ENCODE peak calls at places on chromosomes 7 and 10, in ten cellular contexts. B is PC-3, N is fibroblast of lung, V is OCI-LY7, G is astrocyte, C is SK-N-SH, J is GM23248, P is HCT116, R is mammary epithelial cell, F is neural progenitor cell. Q is an unnamed sample. For H3K36me3 and H3K79me2, the result is how much of the 10 kb centered on the place peaks cover.

GRCh38 chr7:2195403-2196246 is 37.1 kb downstream of the MAD1L1 start:
- DNase-seq in B (no peak), N (no peak), V (no peak), G (no peak), C (no peak), J (no peak), P (no peak), R (no peak), F (no peak), Q (peak)

GRCh38 chr7:1913290-1914282 is 243.5 kb downstream of the ELFN1 start:
- DNase-seq in B (no peak), N (no peak), V (no peak), G (no peak), C (no peak), J (no peak), P (no peak), R (no peak), F (no peak), Q (no peak)

GRCh38 chr7:101691822-101692384 is 62.8 kb upstream of the MYL10 start:
- DNase-seq in B (no peak), N (no peak), V (no peak), G (no peak), C (no peak), J (no peak), P (no peak), R (no peak), F (peak), Q (peak)

GRCh38 chr7:64794171-64794844 is at the start of gene ZNF138:
- DNase-seq in B (peak), N (peak), V (peak), G (peak), C (peak), J (peak), P (peak), R (peak), F (peak), Q (peak)

GRCh38 chr7:29976673-29977072 is 12.9 kb downstream of the SCRN1 start:
- DNase-seq in B (no peak), N (peak), V (no peak), G (peak), C (no peak), J (no peak), P (no peak), R (peak), F (no peak), Q (no peak)

GRCh38 chr10:64090865-64091264 is 569.7 kb downstream of the REEP3 start:
- DNase-seq in B (peak), N (no peak), V (no peak), G (no peak), C (no peak), J (no peak), P (no peak), R (no peak), F (no peak), Q (no peak)

GRCh38 chr7:16492513-16493062 is 27.1 kb upstream of the SOSTDC1 start:
- DNase-seq in B (peak), N (peak), V (no peak), G (peak), C (no peak), J (no peak), P (no peak), R (peak), F (no peak), Q (no peak)

GRCh38 chr10:497898-498451 is 191.5 kb downstream of the DIP2C start:
- DNase-seq in B (no peak), N (no peak), V (no peak), G (no peak), C (no peak), J (no peak), P (no peak), R (no peak), F (no peak), Q (no peak)

GRCh38 chr7:101108330-101108857 is 18.5 kb upstream of the SERPINE1 start:
- DNase-seq in B (no peak), N (peak), V (no peak), G (peak), C (no peak), J (no peak), P (no peak), R (peak), F (peak), Q (peak)

GRCh38 chr7:149714910-149715471 is 58.4 kb downstream of the ZNF467 start:
- DNase-seq in B (peak), N (peak), V (no peak), G (no peak), C (no peak), J (peak), P (no peak), R (peak), F (no peak), Q (peak)

GRCh38 chr7:19248681-19249080 is 103.5 kb upstream of the FERD3L start:
- DNase-seq in B (peak), N (peak), V (no peak), G (peak), C (no peak), J (peak), P (no peak), R (no peak), F (no peak), Q (peak)

GRCh38 chr10:29820890-29821398 is 186.2 kb upstream of the SVIL start:
- DNase-seq in B (no peak), N (no peak), V (no peak), G (no peak), C (no peak), J (peak), P (no peak), R (no peak), F (no peak), Q (no peak)

DNA sequence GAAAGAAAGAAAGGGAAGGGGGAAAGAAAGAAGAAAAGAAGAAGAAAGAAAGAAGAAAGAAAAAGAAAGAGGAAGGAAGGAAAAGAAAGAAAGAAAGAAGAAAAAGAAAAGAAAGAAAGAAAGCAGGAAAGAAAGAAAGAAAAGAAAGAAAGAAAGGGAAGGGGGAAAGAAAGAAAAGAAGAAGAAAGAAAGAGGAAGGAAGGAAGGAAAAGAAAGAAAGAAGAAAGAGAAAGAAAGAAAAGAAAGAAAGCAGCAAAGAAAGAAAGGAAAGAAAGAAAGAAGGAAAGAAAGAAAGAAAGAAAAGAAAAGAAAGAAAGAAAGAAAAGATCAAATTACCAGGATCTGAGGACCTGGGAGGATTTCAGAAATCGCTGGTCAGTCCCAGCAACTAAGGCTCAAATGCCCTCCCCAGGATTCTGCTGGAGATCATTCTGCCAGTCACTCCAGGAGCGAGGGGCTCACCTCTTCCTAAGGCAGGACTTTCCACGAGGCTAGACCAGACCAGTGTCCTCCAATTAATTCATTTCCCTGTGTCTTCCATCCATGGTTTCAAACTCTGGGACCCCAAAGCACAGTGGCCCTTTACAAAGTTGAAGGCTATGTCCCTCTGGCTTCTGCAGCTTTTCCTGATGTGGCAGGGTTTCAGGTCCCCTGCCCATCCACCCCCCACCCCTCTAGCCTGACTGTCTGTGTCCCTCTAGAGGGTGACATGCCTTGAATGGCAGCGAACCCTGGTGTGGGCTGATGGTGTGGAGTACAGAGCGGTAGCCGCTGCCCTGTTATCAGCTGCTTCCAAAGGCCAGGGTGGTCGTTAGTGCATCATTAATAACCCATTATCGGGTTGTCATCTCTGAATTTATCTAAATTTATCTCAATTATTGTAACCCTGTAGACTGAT is 77.9 kb downstream of the PARP12 start:
- DNase-seq in B (no peak), N (no peak), V (no peak), G (no peak), C (no peak), J (no peak), P (no peak), R (no peak), F (no peak), Q (no peak)
- H3K36me3 ChIP-seq in B (under half), N (under half), V (under half), G (under half), C (under half), J (under half), P (under half), R (under half), F (under half), Q (under half)

GRCh38 chr10:99913831-99914235 is 95.9 kb downstream of the DNMBP start:
- DNase-seq in B (no peak), N (peak), V (no peak), G (peak), C (no peak), J (no peak), P (no peak), R (no peak), F (peak), Q (no peak)

GRCh38 chr10:99916776-99917175 is 93.0 kb downstream of the DNMBP start:
- DNase-seq in B (no peak), N (no peak), V (no peak), G (no peak), C (no peak), J (no peak), P (no peak), R (no peak), F (no peak), Q (no peak)

GRCh38 chr10:99912057-99912456 is 97.7 kb downstream of the DNMBP start:
- DNase-seq in B (no peak), N (no peak), V (no peak), G (no peak), C (no peak), J (no peak), P (no peak), R (no peak), F (peak), Q (no peak)

GRCh38 chr10:99915414-99915813 is 94.3 kb downstream of the DNMBP start:
- DNase-seq in B (no peak), N (no peak), V (no peak), G (no peak), C (no peak), J (no peak), P (no peak), R (no peak), F (no peak), Q (no peak)

DNA sequence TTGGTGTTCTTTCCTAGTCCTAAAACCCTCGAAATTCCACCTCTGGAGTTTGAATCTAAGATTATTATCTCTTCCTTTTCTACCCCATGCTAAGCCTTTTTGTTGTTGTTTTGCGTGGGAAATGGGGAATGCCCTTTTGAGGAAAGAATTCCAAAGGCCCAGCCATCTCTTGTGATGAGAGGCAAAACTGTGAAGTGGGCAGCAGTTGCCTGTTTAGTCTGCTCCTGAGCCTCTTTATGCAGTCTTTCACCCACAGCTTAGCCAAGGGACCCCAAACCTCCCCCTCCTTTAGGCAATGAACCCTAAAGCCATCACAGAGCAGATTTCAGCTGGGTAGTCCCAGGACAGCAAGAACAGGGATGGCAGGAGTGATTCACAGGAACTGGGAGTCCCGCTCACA is 95.5 kb downstream of the DNMBP start:
- DNase-seq in B (no peak), N (no peak), V (no peak), G (no peak), C (no peak), J (no peak), P (no peak), R (no peak), F (peak), Q (no peak)
- H3K79me2 ChIP-seq in B (under half), N (under half), V (under half), G (half or more), C (half or more), J (half or more), P (half or more), R (half or more), F (half or more), Q (half or more)

GRCh38 chr10:89575037-89575436 is 39.6 kb upstream of the SLC16A12 start:
- DNase-seq in B (peak), N (peak), V (no peak), G (no peak), C (no peak), J (no peak), P (no peak), R (no peak), F (no peak), Q (no peak)
- H3K36me3 ChIP-seq in B (under half), N (under half), V (under half), G (under half), C (under half), J (under half), P (under half), R (under half), F (under half), Q (under half)

GRCh38 chr7:92833024-92833765 is 3.2 kb downstream of the CDK6 start:
- DNase-seq in B (peak), N (peak), V (peak), G (peak), C (peak), J (peak), P (peak), R (peak), F (peak), Q (peak)

GRCh38 chr7:92835140-92835850 is 1.1 kb downstream of the CDK6 start:
- DNase-seq in B (peak), N (peak), V (peak), G (peak), C (peak), J (peak), P (peak), R (peak), F (peak), Q (peak)

GRCh38 chr7:92833766-92834605 is 2.4 kb downstream of the CDK6 start:
- DNase-seq in B (peak), N (peak), V (peak), G (peak), C (peak), J (peak), P (no peak), R (peak), F (peak), Q (peak)

GRCh38 chr7:92835851-92836488 is 403 bp downstream of the CDK6 start:
- DNase-seq in B (peak), N (peak), V (peak), G (peak), C (peak), J (peak), P (no peak), R (no peak), F (no peak), Q (peak)

DNA sequence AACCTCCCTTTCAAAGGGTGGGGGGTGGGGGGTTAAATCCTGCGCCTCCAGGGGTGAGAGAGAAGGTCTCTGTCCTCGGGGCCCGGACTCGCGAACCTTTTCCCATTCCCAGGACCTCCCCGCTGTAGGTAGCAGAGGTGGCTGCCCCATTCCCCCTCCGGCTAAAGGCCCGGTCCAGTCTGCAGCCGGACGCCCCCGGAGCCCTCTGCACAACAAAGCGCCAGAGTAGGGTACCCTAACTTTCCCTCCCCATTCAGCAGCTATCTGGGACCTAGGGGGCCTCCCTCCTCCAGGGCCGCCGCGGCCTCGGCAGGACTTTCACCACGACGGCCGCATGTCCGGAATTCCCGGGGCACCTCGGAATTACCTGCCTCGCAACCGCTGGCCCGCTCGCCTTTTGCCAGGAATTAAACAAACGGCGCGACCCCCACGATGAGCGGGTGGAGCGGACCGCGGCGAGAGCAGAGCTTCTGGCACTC is 1.7 kb downstream of the CDK6 start:
- DNase-seq in B (peak), N (no peak), V (no peak), G (no peak), C (peak), J (peak), P (no peak), R (peak), F (peak), Q (no peak)
- H3K79me2 ChIP-seq in B (half or more), N (half or more), V (under half), G (half or more), C (half or more), J (half or more), P (half or more), R (half or more), F (under half), Q (half or more)

DNA sequence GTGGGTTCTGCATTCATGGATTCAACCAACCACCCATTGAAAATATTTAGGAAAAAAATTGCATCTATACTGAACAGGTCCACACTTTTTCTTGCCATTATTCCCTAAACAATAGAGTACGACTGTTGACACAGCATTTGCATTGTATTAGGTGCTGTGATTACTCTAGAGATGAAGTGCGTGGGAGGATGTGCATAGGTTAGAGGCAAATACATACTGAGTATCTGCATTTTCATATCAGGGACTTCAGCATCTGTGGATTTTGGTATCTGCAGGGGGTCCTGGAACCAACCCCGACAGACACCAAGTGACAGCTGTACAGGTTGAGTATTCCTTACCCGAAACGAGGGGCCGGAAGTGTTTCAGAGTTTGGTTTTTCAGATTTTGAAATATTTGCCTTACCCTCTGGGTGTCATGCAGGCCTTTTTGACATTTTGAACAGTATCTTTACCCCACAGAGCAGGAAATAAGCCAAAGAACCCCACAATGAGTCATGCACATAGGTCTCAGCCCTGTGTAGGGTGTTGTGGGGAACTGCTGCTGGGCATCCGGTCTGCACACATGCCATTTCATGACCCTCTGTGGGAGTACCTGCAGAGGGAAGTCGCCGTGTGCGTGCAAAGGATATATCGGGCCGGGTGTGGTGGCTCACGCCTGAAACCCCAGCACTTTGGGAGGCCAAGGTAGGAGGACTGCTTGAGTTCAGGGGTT is 14.5 kb downstream of the NUDT5 start:
- DNase-seq in B (peak), N (peak), V (no peak), G (peak), C (no peak), J (no peak), P (no peak), R (no peak), F (no peak), Q (no peak)
- H3K36me3 ChIP-seq in B (under half), N (under half), V (half or more), G (under half), C (half or more), J (under half), P (under half), R (under half), F (under half), Q (under half)

GRCh38 chr7:131110294-131111080 is 217.2 kb upstream of the MKLN1 start:
- DNase-seq in B (peak), N (peak), V (no peak), G (no peak), C (no peak), J (peak), P (no peak), R (peak), F (peak), Q (peak)
- H3K79me2 ChIP-seq in B (half or more), N (under half), V (half or more), G (under half), C (under half), J (half or more), P (under half), R (under half), F (under half), Q (half or more)

DNA sequence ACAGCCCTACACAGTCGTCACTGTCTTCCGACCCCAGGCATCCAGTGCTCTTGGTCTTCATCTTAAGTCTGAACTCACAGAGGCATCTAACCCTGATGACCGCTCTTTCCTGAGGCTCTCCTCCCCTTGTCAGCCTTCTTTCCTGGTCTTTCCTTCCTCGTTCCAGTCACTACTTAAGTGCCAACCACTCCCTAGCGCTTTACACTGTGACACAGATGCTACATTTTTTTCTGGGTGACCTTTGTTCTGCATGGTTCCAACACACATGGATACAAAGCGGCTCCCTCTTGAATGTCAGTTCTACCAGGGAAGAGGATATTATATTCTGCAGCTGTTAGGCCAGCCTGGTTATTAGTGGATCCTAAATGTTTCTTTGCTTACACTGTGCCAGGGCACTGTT is 12.7 kb downstream of the YWHAG start:
- DNase-seq in B (no peak), N (no peak), V (no peak), G (no peak), C (no peak), J (no peak), P (no peak), R (no peak), F (no peak), Q (no peak)
- H3K36me3 ChIP-seq in B (half or more), N (under half), V (half or more), G (half or more), C (half or more), J (half or more), P (half or more), R (under half), F (under half), Q (half or more)

GRCh38 chr7:90607196-90607595 is 11.1 kb downstream of the CDK14 start:
- DNase-seq in B (peak), N (no peak), V (no peak), G (no peak), C (no peak), J (peak), P (no peak), R (peak), F (no peak), Q (no peak)
- H3K79me2 ChIP-seq in B (under half), N (half or more), V (under half), G (half or more), C (half or more), J (half or more), P (under half), R (half or more), F (half or more), Q (half or more)

DNA sequence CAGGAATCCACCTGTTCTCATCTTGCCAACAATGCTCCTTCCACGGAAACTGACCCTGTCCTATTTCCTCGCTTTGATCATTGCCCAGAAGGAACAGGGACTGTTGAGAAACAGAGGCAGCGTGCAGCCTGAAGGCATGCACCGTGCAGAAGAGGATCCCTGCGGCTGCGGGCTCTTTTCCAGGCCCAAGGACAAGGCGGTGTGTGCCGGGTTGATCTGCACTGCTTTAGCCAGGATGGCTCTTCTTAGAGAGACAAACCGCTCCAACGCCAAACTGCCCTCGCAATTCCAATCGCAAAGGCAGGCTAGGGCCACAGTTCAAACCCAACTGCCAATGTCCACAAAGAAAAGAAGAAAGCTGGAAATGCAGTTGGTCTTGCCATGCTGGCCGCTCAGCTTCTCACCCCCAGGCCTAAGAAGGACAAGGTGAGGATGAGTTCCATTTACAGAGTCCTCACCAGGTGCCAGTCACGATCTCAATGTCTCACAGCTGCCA is 26.5 kb downstream of the BRI3 start:
- DNase-seq in B (no peak), N (no peak), V (no peak), G (no peak), C (no peak), J (no peak), P (no peak), R (no peak), F (no peak), Q (peak)
- H3K36me3 ChIP-seq in B (under half), N (under half), V (under half), G (under half), C (under half), J (under half), P (half or more), R (under half), F (under half), Q (under half)

Q was measured in osteoblast.